ENCODE peak calls at places on chromosomes 1 and 21, in eight cellular contexts. G, N, S, O, I, M, K and X are unnamed samples.

GRCh38 chr1:40965531-40965930 is 14.0 kb upstream of the CTPS1 start:
- DNase-seq in G (no peak), N (no peak), S (no peak), O (no peak), I (peak), M (no peak), K (no peak), X (no peak)

GRCh38 chr1:112974646-112975045 is 18.6 kb upstream of the SLC16A1 start:
- DNase-seq in G (no peak), N (no peak), S (no peak), O (no peak), I (no peak), M (no peak), K (no peak), X (no peak)

GRCh38 chr1:166069390-166069789 is 97.4 kb downstream of the FAM78B start:
- DNase-seq in G (peak), N (no peak), S (no peak), O (no peak), I (peak), M (no peak), K (no peak), X (no peak)

GRCh38 chr1:175129182-175129581 is 61.5 kb downstream of the TNN start:
- DNase-seq in G (no peak), N (no peak), S (no peak), O (no peak), I (peak), M (no peak), K (no peak), X (peak)

GRCh38 chr1:29047142-29047541 is 76.6 kb downstream of the TMEM200B start:
- DNase-seq in G (no peak), N (no peak), S (no peak), O (no peak), I (no peak), M (no peak), K (no peak), X (no peak)

GRCh38 chr21:16377857-16378256 is 648.1 kb downstream of the USP25 start:
- DNase-seq in G (no peak), N (no peak), S (no peak), O (no peak), I (no peak), M (no peak), K (no peak), X (no peak)

GRCh38 chr1:152013664-152014237 is 20.1 kb upstream of the S100A10 start:
- DNase-seq in G (peak), N (peak), S (no peak), O (peak), I (peak), M (peak), K (no peak), X (peak)

GRCh38 chr1:35499652-35500176 is 57.5 kb downstream of the KIAA0319L start:
- DNase-seq in G (no peak), N (no peak), S (no peak), O (no peak), I (peak), M (no peak), K (no peak), X (no peak)

GRCh38 chr1:12063141-12064072 is at the start of gene TNFRSF8:
- DNase-seq in G (no peak), N (no peak), S (no peak), O (no peak), I (peak), M (no peak), K (no peak), X (no peak)

GRCh38 chr1:38451541-38451993 is 405.0 kb upstream of the POU3F1 start:
- DNase-seq in G (no peak), N (no peak), S (no peak), O (no peak), I (peak), M (no peak), K (no peak), X (peak)

GRCh38 chr1:30845891-30846290 is 62.7 kb downstream of the SDC3 start:
- DNase-seq in G (no peak), N (no peak), S (no peak), O (no peak), I (peak), M (no peak), K (no peak), X (no peak)
- TF ChIP-seq CTCF in G (no peak), N (no peak), S (no peak), O (no peak), I (peak), M (no peak), K (no peak), X (no peak)

GRCh38 chr1:92485374-92486250 is 1.1 kb downstream of the GFI1 start:
- DNase-seq in G (peak), N (peak), S (peak), O (peak), I (peak), M (peak), K (peak), X (no peak)
- TF ChIP-seq CTCF in G (peak), N (peak), S (peak), O (peak), I (peak), M (peak), K (peak), X (peak)

GRCh38 chr1:241639653-241640148 is 468 bp downstream of the CHML start:
- DNase-seq in G (no peak), N (peak), S (peak), O (peak), I (peak), M (peak), K (peak), X (peak)

GRCh38 chr1:241640867-241641542 is 836 bp upstream of the CHML start:
- DNase-seq in G (peak), N (no peak), S (peak), O (no peak), I (no peak), M (peak), K (peak), X (no peak)

GRCh38 chr1:241641748-241642592 is 1.8 kb upstream of the CHML start:
- DNase-seq in G (no peak), N (no peak), S (no peak), O (peak), I (no peak), M (no peak), K (no peak), X (peak)

GRCh38 chr1:241639040-241639652 is 1.0 kb downstream of the CHML start:
- DNase-seq in G (peak), N (no peak), S (no peak), O (no peak), I (no peak), M (no peak), K (no peak), X (no peak)

DNA sequence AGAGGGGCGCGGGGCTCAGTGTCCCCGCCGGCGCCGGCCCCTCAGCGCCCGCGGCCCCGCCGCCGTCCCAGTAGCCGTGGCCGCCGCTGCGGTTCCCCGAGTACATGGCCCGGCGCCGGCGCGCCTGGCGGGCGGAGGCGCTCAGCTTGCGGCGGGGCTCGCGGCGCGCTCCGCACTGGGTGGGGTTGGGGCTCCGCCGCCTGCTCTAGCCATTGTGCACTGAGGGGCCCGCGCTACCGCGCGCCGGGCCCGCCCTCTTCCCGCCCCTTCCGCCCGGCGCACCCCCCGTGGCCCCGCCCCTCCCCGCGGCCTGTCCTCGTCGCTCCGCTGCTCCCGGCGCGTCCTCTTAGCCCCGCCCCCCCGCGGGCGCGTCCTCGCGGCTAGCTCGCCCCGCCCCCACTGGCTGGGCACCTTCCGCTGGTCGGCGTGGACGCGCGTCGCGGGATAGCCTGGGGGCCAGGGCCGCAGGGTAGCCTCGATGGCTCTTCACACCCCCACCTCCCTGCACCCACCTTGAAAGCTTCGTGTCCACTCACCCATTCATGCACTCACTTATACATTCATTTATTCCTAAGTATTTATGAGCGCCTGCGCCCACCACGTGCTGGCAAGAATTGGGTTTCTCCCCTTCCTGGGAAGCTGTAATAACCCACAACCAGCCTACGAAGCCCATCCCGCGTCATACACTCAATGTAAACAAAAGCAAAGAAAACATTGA is at the start of the genes CHML and OPN3:
- DNase-seq in G (peak), N (peak), S (peak), O (peak), I (peak), M (peak), K (peak), X (peak)
- TF ChIP-seq CTCF in G (no peak), N (no peak), S (no peak), O (no peak), I (no peak), M (no peak), K (no peak), X (no peak)

GRCh38 chr21:31983120-31983519 is 110.3 kb downstream of the HUNK start:
- DNase-seq in G (no peak), N (peak), S (no peak), O (no peak), I (no peak), M (no peak), K (no peak), X (no peak)
- TF ChIP-seq CTCF in G (no peak), N (no peak), S (no peak), O (no peak), I (peak), M (no peak), K (no peak), X (no peak)

DNA sequence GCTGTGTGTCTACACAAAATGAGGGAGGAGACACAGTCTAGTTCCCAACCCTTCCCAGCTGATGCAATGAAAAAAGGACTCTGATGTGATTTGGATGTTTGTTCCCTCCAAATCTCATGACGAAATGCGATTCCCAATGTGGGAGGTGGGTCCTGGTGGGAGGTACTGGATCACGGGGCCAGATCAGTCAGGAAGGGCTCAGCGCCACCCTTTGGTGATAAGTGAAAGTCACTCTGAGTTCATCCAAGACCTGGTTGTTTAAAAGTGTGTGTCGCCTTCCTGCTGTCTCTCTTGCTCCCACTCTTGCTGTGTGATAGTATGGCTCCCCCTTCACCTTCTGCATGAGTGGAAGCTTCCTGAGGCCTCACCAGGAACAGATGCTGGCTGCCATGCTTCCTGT is 63.2 kb downstream of the GNG4 start:
- DNase-seq in G (no peak), N (no peak), S (no peak), O (no peak), I (peak), M (no peak), K (peak), X (no peak)
- TF ChIP-seq CTCF in G (no peak), N (no peak), S (no peak), O (no peak), I (peak), M (no peak), K (no peak), X (no peak)

DNA sequence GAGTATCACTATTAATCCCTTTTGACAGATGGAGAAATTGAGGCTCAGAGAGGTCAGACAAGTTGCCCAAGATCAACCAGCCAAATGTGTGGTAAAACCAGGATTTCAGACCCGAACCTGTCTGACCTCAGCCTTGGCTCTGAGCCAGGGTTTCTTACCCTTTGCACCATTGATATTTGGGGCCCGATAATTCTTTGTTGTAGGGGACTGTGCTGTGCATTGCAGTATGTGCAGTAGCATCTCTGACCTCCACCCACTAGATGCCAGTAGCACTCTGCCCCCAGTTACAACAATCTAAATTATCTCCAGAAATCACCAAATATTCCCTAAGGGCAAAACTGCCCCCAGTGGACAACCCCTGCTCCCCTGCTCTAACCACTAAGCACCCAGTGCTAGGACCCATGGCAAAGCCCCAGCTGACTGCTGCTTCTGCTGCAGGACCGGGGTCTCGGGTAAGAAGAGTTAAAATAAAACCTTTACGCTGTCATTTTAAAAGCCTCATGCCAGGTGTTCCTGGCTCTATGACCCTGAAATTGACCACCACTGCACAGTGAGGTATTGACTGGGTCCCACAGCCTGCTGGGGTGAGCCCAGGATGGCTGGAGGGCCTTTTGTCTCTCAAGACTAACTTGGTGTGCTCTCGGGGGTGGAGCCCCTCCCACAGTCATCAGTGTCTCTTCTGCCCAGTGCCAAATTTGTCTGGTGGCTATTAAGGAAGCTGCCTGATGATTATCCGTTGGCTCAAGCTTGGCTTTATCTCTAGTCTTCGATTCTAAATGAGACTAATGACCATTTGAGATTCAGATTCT is 5.6 kb upstream of the MAN1C1 start:
- DNase-seq in G (no peak), N (no peak), S (no peak), O (no peak), I (no peak), M (no peak), K (no peak), X (peak)
- TF ChIP-seq CTCF in G (peak), N (peak), S (no peak), O (no peak), I (peak), M (no peak), K (no peak), X (peak)

GRCh38 chr1:19445417-19446342 is 39.7 kb downstream of the CAPZB start:
- DNase-seq in G (no peak), N (peak), S (no peak), O (no peak), I (peak), M (no peak), K (no peak), X (peak)
- TF ChIP-seq CTCF in G (no peak), N (peak), S (no peak), O (peak), I (peak), M (no peak), K (no peak), X (peak)

GRCh38 chr1:243483084-243483845 is 227.4 kb downstream of the SDCCAG8 start:
- DNase-seq in G (no peak), N (no peak), S (no peak), O (no peak), I (peak), M (no peak), K (no peak), X (no peak)
- TF ChIP-seq CTCF in G (no peak), N (no peak), S (no peak), O (no peak), I (peak), M (no peak), K (no peak), X (peak)

DNA sequence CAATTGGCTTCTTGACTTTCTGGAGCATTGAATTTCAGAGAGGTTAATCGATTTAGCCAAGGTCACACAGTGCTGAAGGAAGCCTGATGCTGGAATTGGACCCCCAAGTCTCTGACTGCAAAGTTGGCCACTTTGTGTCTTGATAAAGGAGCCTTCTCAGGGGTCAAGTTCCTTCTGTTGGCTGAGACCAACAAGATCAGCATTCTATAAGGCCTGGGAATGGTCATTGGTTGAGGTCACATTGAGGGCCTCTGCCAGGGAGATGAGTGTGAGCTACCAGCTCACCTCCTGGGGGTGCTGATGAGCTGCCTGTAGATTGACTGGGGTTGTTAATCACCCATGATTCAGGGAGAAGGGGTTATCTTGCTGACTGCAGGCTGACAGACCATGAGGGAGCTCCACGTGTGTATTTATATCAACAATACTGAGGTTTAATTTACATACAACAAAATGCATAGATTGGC is 54.5 kb downstream of the RPS6KA1 start:
- DNase-seq in G (no peak), N (no peak), S (no peak), O (peak), I (peak), M (no peak), K (no peak), X (no peak)
- TF ChIP-seq CTCF in G (peak), N (no peak), S (no peak), O (no peak), I (peak), M (no peak), K (no peak), X (no peak)

GRCh38 chr1:114107474-114108175 is 46.0 kb downstream of the SYT6 start:
- DNase-seq in G (no peak), N (no peak), S (no peak), O (no peak), I (no peak), M (no peak), K (no peak), X (no peak)
- TF ChIP-seq CTCF in G (no peak), N (no peak), S (no peak), O (no peak), I (peak), M (no peak), K (no peak), X (no peak)